ENCODE peak calls at places on chromosomes 16 and 17, in seven cellular contexts. B is body of pancreas, G is A549, W is ovary, L is heart left ventricle, X is Peyer's patch, F is testis. C is an unnamed sample.

GRCh38 chr16:56637814-56638750 is at the start of gene MT1A:
- DNase-seq in B (peak; percentile 87), F (peak; percentile 83), W (peak; percentile 77), G (peak; percentile 23), X (peak; percentile 82), L (peak; percentile 78), C (peak; percentile 90)

GRCh38 chr16:22195695-22196558 is 10.2 kb upstream of the EEF2K start:
- DNase-seq in G (peak; percentile 60), L (peak; percentile 90), X (peak; percentile 97), B (peak; percentile 94), W (peak; percentile 96), F (peak; percentile 95), C (peak; percentile 89)

GRCh38 chr16:84228321-84228838 is 11.4 kb downstream of the KCNG4 start:
- DNase-seq in F (peak; percentile 83), G (peak; percentile 93), L (peak; percentile 79), W (peak; percentile 89), B (peak; percentile 41), X (peak; percentile 48), C (no peak)

GRCh38 chr16:30996324-30996999 is 11.5 kb downstream of the HSD3B7 start:
- DNase-seq in B (no peak), L (no peak), F (no peak), W (peak; percentile 62), X (peak; percentile 59), G (peak; percentile 68), C (peak; percentile 87)

GRCh38 chr17:32518856-32519768 is 32.3 kb downstream of the CDK5R1 start:
- DNase-seq in W (peak; percentile 68), B (peak; percentile 42), F (peak; percentile 32), L (peak; percentile 54), X (peak; percentile 84), G (no peak), C (peak; percentile 48)

GRCh38 chr16:61146429-61146828 is 889.8 kb downstream of the CDH8 start:
- DNase-seq in B (no peak), W (no peak), L (no peak), X (no peak), F (no peak), G (no peak), C (no peak)

GRCh38 chr17:58498177-58498828 is 10.1 kb upstream of the HSF5 start:
- DNase-seq in L (no peak), G (no peak), W (no peak), F (no peak), B (no peak), X (no peak), C (no peak)

GRCh38 chr17:4573682-4574081 is 10.6 kb upstream of the SMTNL2 start:
- DNase-seq in X (no peak), F (peak; percentile 89), L (peak; percentile 68), B (peak; percentile 39), G (peak; percentile 67), W (no peak), C (no peak)

GRCh38 chr17:64777413-64778101 is 115.5 kb upstream of the SMURF2 start:
- DNase-seq in B (peak; percentile 63), F (no peak), L (no peak), G (no peak), W (peak; percentile 56), X (peak; percentile 62), C (no peak)

GRCh38 chr17:70144260-70144846 is 25.0 kb upstream of the KCNJ2 start:
- DNase-seq in X (no peak), W (no peak), L (no peak), G (peak; percentile 15), F (peak; percentile 21), B (no peak), C (no peak)

GRCh38 chr17:67608691-67609090 is 109.0 kb upstream of the NOL11 start:
- DNase-seq in G (no peak), F (no peak), W (no peak), X (no peak), L (no peak), B (no peak), C (no peak)

GRCh38 chr17:12388206-12388605 is 277.5 kb upstream of the MYOCD start:
- DNase-seq in B (no peak), L (no peak), X (no peak), W (no peak), F (no peak), G (no peak), C (no peak)

GRCh38 chr16:57764341-57765159 is 29.0 kb downstream of the KATNB1 start:
- DNase-seq in G (peak; percentile 86), B (no peak), X (no peak), L (no peak), F (peak; percentile 46), W (no peak), C (no peak)

GRCh38 chr17:81685108-81685507 is 1.3 kb downstream of the HGS start:
- DNase-seq in W (no peak), L (no peak), G (peak; percentile 76), X (no peak), B (no peak), F (no peak), C (no peak)

GRCh38 chr17:5619088-5619740 is 34.9 kb upstream of the NLRP1 start:
- DNase-seq in W (no peak), B (no peak), L (no peak), X (no peak), G (no peak), F (peak; percentile 68), C (no peak)

GRCh38 chr17:4548721-4549531 is 6.3 kb downstream of the MYBBP1A start:
- DNase-seq in G (no peak), X (no peak), F (no peak), B (peak; percentile 5), W (no peak), L (no peak), C (no peak)

GRCh38 chr17:29155966-29156338 is 24.2 kb downstream of the MYO18A start:
- DNase-seq in L (peak; percentile 51), G (no peak), X (no peak), F (no peak), W (no peak), B (no peak), C (no peak)

GRCh38 chr17:28282596-28282995 is 36.4 kb upstream of the TMEM97 start:
- DNase-seq in X (no peak), F (no peak), W (no peak), G (no peak), B (no peak), L (no peak), C (no peak)

GRCh38 chr17:64787255-64787920 is 125.3 kb upstream of the SMURF2 start:
- DNase-seq in F (no peak), W (no peak), G (no peak), L (no peak), B (no peak), X (peak; percentile 86), C (no peak)

GRCh38 chr16:15765880-15766279 is 90.9 kb downstream of the MYH11 start:
- DNase-seq in X (peak; percentile 52), G (peak; percentile 69), F (peak; percentile 47), W (no peak), L (peak; percentile 30), B (peak; percentile 38), C (no peak)

GRCh38 chr17:4433515-4434031 is at the start of gene SPNS3:
- DNase-seq in W (no peak), G (no peak), F (no peak), B (no peak), X (peak; percentile 54), L (no peak), C (no peak)

GRCh38 chr16:85033153-85033552 is 5.6 kb downstream of the KIAA0513 start:
- DNase-seq in L (no peak), X (no peak), W (no peak), B (no peak), G (no peak), F (no peak), C (peak; percentile 40)

DNA sequence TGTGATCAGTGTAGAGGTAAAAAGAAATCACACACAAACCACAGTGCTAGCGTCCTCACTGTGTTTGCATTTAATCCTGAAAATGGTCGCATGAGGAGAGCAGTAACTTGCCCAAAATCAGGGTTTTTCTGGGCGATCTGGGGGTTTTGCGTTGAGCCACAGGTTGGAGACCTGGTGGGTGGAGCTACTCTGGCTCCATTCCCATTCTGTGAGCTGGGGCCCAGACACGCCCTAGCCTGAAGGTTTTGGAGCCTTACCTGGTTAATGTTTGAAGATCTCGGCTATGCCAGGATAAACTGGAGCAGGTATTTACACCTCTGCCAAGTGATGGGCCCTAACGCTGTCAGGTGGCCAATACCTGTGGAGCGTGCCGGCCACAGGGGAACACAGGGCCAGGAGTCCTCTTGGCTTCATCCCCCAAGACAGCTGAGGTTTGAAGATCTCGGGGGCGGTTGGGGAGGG is 48.4 kb downstream of the MPRIP start:
- DNase-seq in F (no peak), X (peak; percentile 68), L (no peak), B (peak; percentile 85), W (peak; percentile 25), G (no peak), C (peak; percentile 89)
- H3K4me1 ChIP-seq in F (peaks cover 33% of the 10 kb centered on the region), X (no peaks in the 10 kb centered on the region), L (peaks cover 34% of the 10 kb centered on the region), B (peaks cover 40% of the 10 kb centered on the region), W (peaks cover 27% of the 10 kb centered on the region), G (peaks cover 92% of the 10 kb centered on the region), C (peaks cover 30% of the 10 kb centered on the region)

DNA sequence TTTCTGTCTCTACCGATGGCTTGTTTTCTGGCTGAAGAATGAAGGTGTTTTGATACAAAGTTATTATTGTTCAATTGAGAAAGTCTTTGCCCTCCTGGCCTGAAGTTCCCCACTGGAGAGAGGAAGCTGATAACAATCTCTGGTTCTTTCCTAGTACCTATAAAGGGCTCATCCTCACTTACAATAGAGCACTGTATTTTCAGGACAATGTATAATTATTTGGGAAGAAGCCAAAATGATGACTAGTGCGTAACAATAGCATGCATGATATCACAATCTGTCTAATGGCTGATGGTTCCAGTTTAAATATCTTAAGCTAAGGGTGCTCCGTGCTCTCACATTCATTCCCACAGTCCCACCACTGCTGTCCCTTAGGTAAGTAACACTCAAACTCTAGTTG is 230.7 kb downstream of the IRX3 start:
- DNase-seq in L (no peak), B (no peak), G (no peak), W (no peak), X (no peak), F (no peak), C (no peak)
- TF ChIP-seq POLR2A in L (no peak), B (no peak), G (no peak), W (no peak), X (no peak), F (no peak), C (no peak)

GRCh38 chr16:68553186-68553585 is 14.1 kb downstream of the ZFP90 start:
- DNase-seq in G (no peak), X (no peak), B (no peak), L (no peak), F (no peak), W (no peak), C (no peak)
- H3K9me3 ChIP-seq in G (peaks cover 94% of the 10 kb centered on the region), X (peaks cover 32% of the 10 kb centered on the region), B (no peaks in the 10 kb centered on the region), L (peaks cover 45% of the 10 kb centered on the region), F (no peaks in the 10 kb centered on the region), W (peaks cover 38% of the 10 kb centered on the region), C (peaks cover 51% of the 10 kb centered on the region)

DNA sequence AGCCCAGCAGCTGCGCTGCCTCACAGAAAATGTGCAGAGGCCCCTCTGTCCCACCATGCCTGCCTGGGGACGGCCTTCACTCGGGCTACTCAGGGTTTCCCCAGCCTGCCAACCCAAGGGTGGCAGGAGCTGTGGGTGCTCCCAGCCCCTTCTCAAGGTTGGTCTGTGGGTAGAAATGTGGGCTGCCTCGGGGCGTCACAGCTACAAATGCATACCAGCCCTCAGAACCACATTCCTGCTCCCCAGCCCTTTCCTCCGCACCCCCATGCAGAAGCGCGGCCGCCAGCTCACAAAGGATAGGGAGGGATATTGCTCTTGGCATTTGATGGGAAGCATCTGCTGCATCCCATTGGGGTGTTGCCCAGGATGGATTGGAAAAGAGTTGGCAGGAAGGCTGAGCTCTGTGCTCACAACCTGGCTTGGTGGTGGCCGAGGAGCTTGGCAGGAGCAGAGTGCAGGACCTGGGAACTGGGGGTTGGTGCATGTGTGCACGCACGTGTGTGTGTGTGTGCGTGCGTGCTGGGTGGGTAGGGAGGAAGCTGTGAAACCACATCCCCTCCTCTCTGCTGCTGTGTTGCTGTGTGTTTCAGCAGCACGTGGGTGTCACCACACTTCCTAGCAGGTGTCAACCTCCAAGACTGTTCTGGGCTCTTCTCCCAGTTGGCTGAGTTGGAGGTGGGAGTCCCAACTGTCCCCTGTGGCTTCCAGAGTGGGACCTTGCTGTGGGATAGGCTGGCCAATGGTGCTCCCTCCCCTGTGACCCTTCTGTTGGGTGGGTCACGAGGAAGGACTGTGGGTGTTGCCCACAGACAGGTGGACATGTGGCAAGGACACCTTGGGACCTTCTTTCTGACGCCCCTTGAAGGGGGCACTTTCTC is 304.5 kb downstream of the SEC14L1 start:
- DNase-seq in X (peak; percentile 95), B (no peak), L (no peak), W (peak; percentile 73), G (no peak), F (no peak), C (no peak)
- H3K4me1 ChIP-seq in X (peaks cover 58% of the 10 kb centered on the region), B (peaks cover 44% of the 10 kb centered on the region), L (peaks cover 40% of the 10 kb centered on the region), W (peaks cover 34% of the 10 kb centered on the region), G (peaks cover 15% of the 10 kb centered on the region), F (peaks cover 51% of the 10 kb centered on the region), C (peaks cover 35% of the 10 kb centered on the region)